ENCODE peak calls at places on chromosomes 2 and 18, in seven cellular contexts. One of them, this sample, is unnamed.

GRCh38 chr2:46239175-46239846 is 57.9 kb upstream of the EPAS1 start:
- DNase-seq in GM23338: no peak
- DNase-seq in breast epithelium: no peak
- DNase-seq in endothelial cell of umbilical vein: no peak
- DNase-seq in sigmoid colon: no peak
- DNase-seq in transverse colon: no peak
- DNase-seq in HCT116: no peak
- DNase-seq in this sample: no peak

GRCh38 chr2:64141711-64142405 is 2.4 kb downstream of the PELI1 start:
- DNase-seq in GM23338: peak
- DNase-seq in breast epithelium: no peak
- DNase-seq in endothelial cell of umbilical vein: peak
- DNase-seq in sigmoid colon: no peak
- DNase-seq in transverse colon: no peak
- DNase-seq in HCT116: no peak
- DNase-seq in this sample: no peak

GRCh38 chr18:35080058-35080457 is 38.8 kb downstream of the MAPRE2 start:
- DNase-seq in GM23338: no peak
- DNase-seq in breast epithelium: no peak
- DNase-seq in endothelial cell of umbilical vein: no peak
- DNase-seq in sigmoid colon: no peak
- DNase-seq in transverse colon: no peak
- DNase-seq in HCT116: no peak
- DNase-seq in this sample: no peak

GRCh38 chr2:192228685-192229084 is 34.0 kb upstream of the TMEFF2 start:
- DNase-seq in GM23338: peak
- DNase-seq in breast epithelium: no peak
- DNase-seq in endothelial cell of umbilical vein: no peak
- DNase-seq in sigmoid colon: no peak
- DNase-seq in transverse colon: no peak
- DNase-seq in HCT116: no peak
- DNase-seq in this sample: no peak

GRCh38 chr2:120710256-120710655 is 25.4 kb upstream of the GLI2 start:
- DNase-seq in GM23338: peak
- DNase-seq in breast epithelium: no peak
- DNase-seq in endothelial cell of umbilical vein: no peak
- DNase-seq in sigmoid colon: no peak
- DNase-seq in transverse colon: no peak
- DNase-seq in HCT116: no peak
- DNase-seq in this sample: no peak

GRCh38 chr2:189412330-189412953 is 28.8 kb upstream of the WDR75 start:
- DNase-seq in GM23338: peak
- DNase-seq in breast epithelium: no peak
- DNase-seq in endothelial cell of umbilical vein: peak
- DNase-seq in sigmoid colon: peak
- DNase-seq in transverse colon: peak
- DNase-seq in HCT116: peak
- DNase-seq in this sample: no peak

GRCh38 chr2:14543284-14543683 is 89.2 kb upstream of the LRATD1 start:
- DNase-seq in GM23338: no peak
- DNase-seq in breast epithelium: no peak
- DNase-seq in endothelial cell of umbilical vein: no peak
- DNase-seq in sigmoid colon: no peak
- DNase-seq in transverse colon: no peak
- DNase-seq in HCT116: no peak
- DNase-seq in this sample: no peak

GRCh38 chr2:241860184-241861078 is 1.7 kb upstream of the PDCD1 start:
- DNase-seq in GM23338: no peak
- DNase-seq in breast epithelium: no peak
- DNase-seq in endothelial cell of umbilical vein: no peak
- DNase-seq in sigmoid colon: peak
- DNase-seq in transverse colon: no peak
- DNase-seq in HCT116: no peak
- DNase-seq in this sample: no peak

GRCh38 chr2:119431155-119431975 is at the start of gene TMEM37:
- DNase-seq in GM23338: peak
- DNase-seq in breast epithelium: no peak
- DNase-seq in endothelial cell of umbilical vein: peak
- DNase-seq in sigmoid colon: peak
- DNase-seq in transverse colon: peak
- DNase-seq in HCT116: peak
- DNase-seq in this sample: no peak

GRCh38 chr18:48632676-48633257 is 93.9 kb downstream of the CTIF start:
- DNase-seq in GM23338: no peak
- DNase-seq in breast epithelium: no peak
- DNase-seq in endothelial cell of umbilical vein: no peak
- DNase-seq in sigmoid colon: peak
- DNase-seq in transverse colon: no peak
- DNase-seq in HCT116: no peak
- DNase-seq in this sample: no peak

DNA sequence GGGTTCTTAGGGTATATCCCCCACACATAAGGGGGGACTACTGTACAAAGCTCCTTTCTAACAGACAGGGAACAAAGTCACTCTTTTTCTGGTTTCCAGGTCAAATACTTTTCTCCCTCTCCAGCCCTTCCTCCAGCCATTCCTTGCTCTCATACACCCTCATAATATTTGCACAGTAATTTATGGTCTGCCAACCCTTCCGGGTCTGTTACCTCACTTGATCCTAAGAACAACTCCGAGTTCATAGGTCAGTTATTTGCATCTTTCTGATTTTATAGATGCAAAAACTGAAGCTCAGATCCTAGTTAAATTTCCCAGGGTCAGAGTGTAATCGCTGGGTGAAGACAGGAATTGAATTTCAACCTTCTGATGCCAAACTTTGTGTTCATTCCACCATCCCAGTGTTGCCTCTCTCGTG is 14.8 kb upstream of the MATN3 start:
- DNase-seq in GM23338: no peak
- DNase-seq in breast epithelium: no peak
- DNase-seq in endothelial cell of umbilical vein: peak
- DNase-seq in sigmoid colon: no peak
- DNase-seq in transverse colon: peak
- DNase-seq in HCT116: no peak
- DNase-seq in this sample: no peak
- TF ChIP-seq POLR2AphosphoS5 in GM23338: no peak
- TF ChIP-seq POLR2AphosphoS5 in breast epithelium: no peak
- TF ChIP-seq POLR2AphosphoS5 in endothelial cell of umbilical vein: no peak
- TF ChIP-seq POLR2AphosphoS5 in sigmoid colon: no peak
- TF ChIP-seq POLR2AphosphoS5 in transverse colon: no peak
- TF ChIP-seq POLR2AphosphoS5 in HCT116: no peak
- TF ChIP-seq POLR2AphosphoS5 in this sample: no peak

GRCh38 chr2:127763776-127764175 is 47.2 kb downstream of the WDR33 start:
- DNase-seq in GM23338: no peak
- DNase-seq in breast epithelium: no peak
- DNase-seq in endothelial cell of umbilical vein: no peak
- DNase-seq in sigmoid colon: no peak
- DNase-seq in transverse colon: no peak
- DNase-seq in HCT116: no peak
- DNase-seq in this sample: no peak

GRCh38 chr2:127762846-127763245 is 48.1 kb downstream of the WDR33 start:
- DNase-seq in GM23338: no peak
- DNase-seq in breast epithelium: no peak
- DNase-seq in endothelial cell of umbilical vein: no peak
- DNase-seq in sigmoid colon: no peak
- DNase-seq in transverse colon: no peak
- DNase-seq in HCT116: no peak
- DNase-seq in this sample: no peak

GRCh38 chr2:127759931-127760330 is 51.0 kb downstream of the WDR33 start:
- DNase-seq in GM23338: no peak
- DNase-seq in breast epithelium: no peak
- DNase-seq in endothelial cell of umbilical vein: no peak
- DNase-seq in sigmoid colon: no peak
- DNase-seq in transverse colon: no peak
- DNase-seq in HCT116: no peak
- DNase-seq in this sample: no peak

DNA sequence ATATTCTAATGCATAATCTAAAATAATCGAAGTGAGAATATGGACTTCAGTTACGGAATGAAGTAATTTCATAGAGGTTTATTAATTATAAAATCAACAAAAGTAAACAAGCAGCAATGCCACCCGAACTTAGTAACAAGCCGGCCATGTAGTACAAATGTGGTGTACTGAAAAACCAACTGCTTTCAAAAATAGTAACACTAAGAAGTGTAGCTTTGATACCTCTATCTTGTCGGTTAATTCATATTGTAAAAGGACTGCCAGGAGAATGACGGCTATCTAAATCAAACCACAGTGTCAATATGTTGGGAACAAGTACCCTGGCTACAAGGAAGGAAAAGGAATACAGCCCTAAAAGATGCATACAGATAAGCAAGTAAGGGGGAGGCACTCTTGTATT is 48.5 kb downstream of the WDR33 start:
- DNase-seq in GM23338: no peak
- DNase-seq in breast epithelium: no peak
- DNase-seq in endothelial cell of umbilical vein: no peak
- DNase-seq in sigmoid colon: no peak
- DNase-seq in transverse colon: no peak
- DNase-seq in HCT116: no peak
- DNase-seq in this sample: no peak
- TF ChIP-seq POLR2AphosphoS5 in GM23338: no peak
- TF ChIP-seq POLR2AphosphoS5 in breast epithelium: no peak
- TF ChIP-seq POLR2AphosphoS5 in endothelial cell of umbilical vein: no peak
- TF ChIP-seq POLR2AphosphoS5 in sigmoid colon: no peak
- TF ChIP-seq POLR2AphosphoS5 in transverse colon: no peak
- TF ChIP-seq POLR2AphosphoS5 in HCT116: no peak
- TF ChIP-seq POLR2AphosphoS5 in this sample: no peak

GRCh38 chr2:65231121-65231520 is 3.5 kb downstream of the ACTR2 start:
- DNase-seq in GM23338: no peak
- DNase-seq in breast epithelium: no peak
- DNase-seq in endothelial cell of umbilical vein: peak
- DNase-seq in sigmoid colon: no peak
- DNase-seq in transverse colon: no peak
- DNase-seq in HCT116: no peak
- DNase-seq in this sample: no peak

GRCh38 chr2:65227471-65228248 is at the start of gene ACTR2:
- DNase-seq in GM23338: peak
- DNase-seq in breast epithelium: peak
- DNase-seq in endothelial cell of umbilical vein: peak
- DNase-seq in sigmoid colon: peak
- DNase-seq in transverse colon: peak
- DNase-seq in HCT116: peak
- DNase-seq in this sample: peak

GRCh38 chr2:65231892-65232477 is 4.4 kb downstream of the ACTR2 start:
- DNase-seq in GM23338: peak
- DNase-seq in breast epithelium: no peak
- DNase-seq in endothelial cell of umbilical vein: no peak
- DNase-seq in sigmoid colon: no peak
- DNase-seq in transverse colon: no peak
- DNase-seq in HCT116: no peak
- DNase-seq in this sample: no peak

GRCh38 chr2:65227035-65227470 is 578 bp upstream of the ACTR2 start:
- DNase-seq in GM23338: peak
- DNase-seq in breast epithelium: no peak
- DNase-seq in endothelial cell of umbilical vein: no peak
- DNase-seq in sigmoid colon: no peak
- DNase-seq in transverse colon: peak
- DNase-seq in HCT116: no peak
- DNase-seq in this sample: no peak

DNA sequence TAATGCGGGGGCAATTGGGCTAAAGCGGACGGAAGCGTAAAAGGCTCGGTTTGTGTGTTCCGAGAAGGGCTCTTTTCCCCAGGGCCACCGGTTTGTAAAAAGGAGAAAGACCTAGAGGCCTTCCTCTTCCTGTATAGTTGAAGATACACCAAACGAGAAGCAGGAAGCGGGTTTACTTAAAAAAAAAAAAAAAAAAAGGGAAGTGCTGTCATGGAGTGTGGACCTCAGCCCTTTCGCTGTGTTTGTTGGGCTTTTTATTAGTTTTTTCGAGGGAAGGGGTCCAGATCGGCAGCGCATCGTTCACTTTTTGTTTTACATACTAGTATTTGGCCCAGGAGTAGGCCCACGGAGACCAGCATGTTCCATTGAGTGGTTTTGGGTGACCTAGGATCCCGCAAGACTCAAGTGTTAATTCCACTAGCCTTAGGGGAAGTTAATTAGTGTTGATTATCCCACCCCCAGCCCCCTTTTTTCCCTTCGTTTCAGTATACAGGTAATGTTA is 669 bp downstream of the ACTR2 start:
- DNase-seq in GM23338: peak
- DNase-seq in breast epithelium: no peak
- DNase-seq in endothelial cell of umbilical vein: peak
- DNase-seq in sigmoid colon: no peak
- DNase-seq in transverse colon: no peak
- DNase-seq in HCT116: no peak
- DNase-seq in this sample: no peak
- TF ChIP-seq POLR2AphosphoS5 in GM23338: no peak
- TF ChIP-seq POLR2AphosphoS5 in breast epithelium: no peak
- TF ChIP-seq POLR2AphosphoS5 in endothelial cell of umbilical vein: no peak
- TF ChIP-seq POLR2AphosphoS5 in sigmoid colon: no peak
- TF ChIP-seq POLR2AphosphoS5 in transverse colon: peak
- TF ChIP-seq POLR2AphosphoS5 in HCT116: no peak
- TF ChIP-seq POLR2AphosphoS5 in this sample: no peak

GRCh38 chr2:222794585-222795579 is 66.0 kb upstream of the ACSL3 start:
- DNase-seq in GM23338: peak
- DNase-seq in breast epithelium: no peak
- DNase-seq in endothelial cell of umbilical vein: no peak
- DNase-seq in sigmoid colon: no peak
- DNase-seq in transverse colon: no peak
- DNase-seq in HCT116: no peak
- DNase-seq in this sample: no peak

GRCh38 chr2:222797308-222797707 is 63.5 kb upstream of the ACSL3 start:
- DNase-seq in GM23338: peak
- DNase-seq in breast epithelium: no peak
- DNase-seq in endothelial cell of umbilical vein: peak
- DNase-seq in sigmoid colon: no peak
- DNase-seq in transverse colon: no peak
- DNase-seq in HCT116: no peak
- DNase-seq in this sample: no peak

GRCh38 chr2:222795671-222796357 is 65.0 kb upstream of the ACSL3 start:
- DNase-seq in GM23338: no peak
- DNase-seq in breast epithelium: no peak
- DNase-seq in endothelial cell of umbilical vein: no peak
- DNase-seq in sigmoid colon: no peak
- DNase-seq in transverse colon: no peak
- DNase-seq in HCT116: no peak
- DNase-seq in this sample: no peak

GRCh38 chr2:222796413-222797103 is 64.3 kb upstream of the ACSL3 start:
- DNase-seq in GM23338: peak
- DNase-seq in breast epithelium: peak
- DNase-seq in endothelial cell of umbilical vein: no peak
- DNase-seq in sigmoid colon: no peak
- DNase-seq in transverse colon: no peak
- DNase-seq in HCT116: no peak
- DNase-seq in this sample: peak

DNA sequence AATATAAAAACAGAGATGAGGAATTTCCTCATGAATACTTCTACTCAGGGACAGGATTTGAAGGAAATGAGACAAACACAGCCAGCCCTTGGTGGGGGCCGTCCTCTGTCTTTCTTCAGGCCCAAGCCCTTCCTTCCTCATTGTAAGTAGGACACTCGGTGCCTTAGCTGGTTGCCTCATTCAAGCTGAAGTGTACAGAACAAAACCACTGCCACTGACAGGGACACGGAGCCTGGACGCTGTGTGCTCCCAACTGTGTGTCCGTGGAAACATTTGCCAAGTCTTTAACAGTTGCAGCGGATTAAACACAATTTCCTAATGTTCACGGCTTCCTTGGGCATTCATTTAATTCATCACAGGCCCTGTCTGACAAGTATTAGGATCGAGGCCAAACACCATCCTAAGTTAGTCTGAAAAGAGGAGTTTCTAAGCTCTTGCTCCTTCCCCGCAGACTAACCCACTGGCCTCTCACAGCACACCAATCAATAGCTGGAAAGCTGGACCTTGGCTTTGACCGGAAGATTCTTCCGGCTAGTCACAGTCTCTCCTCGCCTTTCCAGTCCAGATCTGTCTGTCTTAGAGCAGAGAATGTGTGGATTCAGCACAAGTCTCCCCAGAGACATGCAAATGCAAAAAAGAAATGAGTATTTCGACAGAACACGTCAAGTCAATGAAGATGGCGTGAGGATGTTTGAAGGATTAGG is 68.7 kb upstream of the ACSL3 start:
- DNase-seq in GM23338: no peak
- DNase-seq in breast epithelium: no peak
- DNase-seq in endothelial cell of umbilical vein: peak
- DNase-seq in sigmoid colon: peak
- DNase-seq in transverse colon: peak
- DNase-seq in HCT116: no peak
- DNase-seq in this sample: no peak
- TF ChIP-seq POLR2AphosphoS5 in GM23338: no peak
- TF ChIP-seq POLR2AphosphoS5 in breast epithelium: no peak
- TF ChIP-seq POLR2AphosphoS5 in endothelial cell of umbilical vein: no peak
- TF ChIP-seq POLR2AphosphoS5 in sigmoid colon: peak
- TF ChIP-seq POLR2AphosphoS5 in transverse colon: no peak
- TF ChIP-seq POLR2AphosphoS5 in HCT116: no peak
- TF ChIP-seq POLR2AphosphoS5 in this sample: no peak